ENCODE peak calls at places on chromosomes 12 and 14, in four cellular contexts. One of them, this sample, is unnamed.

GRCh38 chr14:39370415-39370814 is 61.8 kb downstream of the FBXO33 start:
- DNase-seq in ovary: no peak
- DNase-seq in endothelial cell of umbilical vein: no peak
- DNase-seq in heart left ventricle: no peak
- DNase-seq in this sample: no peak

GRCh38 chr14:63840981-63841380 is 11.8 kb upstream of the SYNE2 start:
- DNase-seq in ovary: no peak
- DNase-seq in endothelial cell of umbilical vein: no peak
- DNase-seq in heart left ventricle: peak
- DNase-seq in this sample: no peak

GRCh38 chr12:131829795-131830334 is 1.7 kb downstream of the MMP17 start:
- DNase-seq in ovary: peak
- DNase-seq in endothelial cell of umbilical vein: no peak
- DNase-seq in heart left ventricle: no peak
- DNase-seq in this sample: no peak

GRCh38 chr12:47079365-47079893 is at the start of gene PCED1B:
- DNase-seq in ovary: peak
- DNase-seq in endothelial cell of umbilical vein: peak
- DNase-seq in heart left ventricle: peak
- DNase-seq in this sample: peak

GRCh38 chr14:22915886-22916521 is 2.9 kb downstream of the RBM23 start:
- DNase-seq in ovary: no peak
- DNase-seq in endothelial cell of umbilical vein: no peak
- DNase-seq in heart left ventricle: peak
- DNase-seq in this sample: no peak

GRCh38 chr14:32202468-32202865 is 602 bp downstream of the RNU6-8 start:
- DNase-seq in ovary: peak
- DNase-seq in endothelial cell of umbilical vein: peak
- DNase-seq in heart left ventricle: no peak
- DNase-seq in this sample: no peak

GRCh38 chr14:77040995-77041744 is 12.7 kb upstream of the IRF2BPL start:
- DNase-seq in ovary: no peak
- DNase-seq in endothelial cell of umbilical vein: no peak
- DNase-seq in heart left ventricle: peak
- DNase-seq in this sample: no peak

GRCh38 chr14:65115615-65116014 is 13.3 kb upstream of the MAX start:
- DNase-seq in ovary: no peak
- DNase-seq in endothelial cell of umbilical vein: no peak
- DNase-seq in heart left ventricle: no peak
- DNase-seq in this sample: no peak

GRCh38 chr14:100306256-100306505 is at the start of gene SLC25A29:
- DNase-seq in ovary: no peak
- DNase-seq in endothelial cell of umbilical vein: no peak
- DNase-seq in heart left ventricle: no peak
- DNase-seq in this sample: no peak
- TF ChIP-seq POLR2A in ovary: peak
- TF ChIP-seq POLR2A in endothelial cell of umbilical vein: peak
- TF ChIP-seq POLR2A in heart left ventricle: peak
- TF ChIP-seq POLR2A in this sample: no peak

DNA sequence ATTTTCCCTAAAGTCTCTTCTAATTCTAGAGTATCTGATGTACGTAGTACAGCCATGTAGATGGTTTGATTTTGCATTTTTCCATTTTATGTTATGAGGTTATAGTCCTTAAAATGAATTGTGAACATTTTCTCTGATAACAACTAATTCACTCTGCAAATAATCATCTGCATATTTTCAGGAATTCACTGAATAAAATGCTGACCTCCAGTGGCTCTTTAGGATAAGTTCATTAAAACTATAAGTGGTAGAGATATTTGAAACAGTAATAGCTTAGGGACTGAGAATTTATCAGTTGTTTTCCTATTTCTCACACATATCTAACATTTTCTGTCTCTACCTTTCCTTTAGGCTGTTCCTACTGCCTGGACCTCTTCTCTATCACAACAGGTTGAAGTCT is 4.4 kb downstream of the MSRB3 start:
- DNase-seq in ovary: no peak
- DNase-seq in endothelial cell of umbilical vein: no peak
- DNase-seq in heart left ventricle: no peak
- DNase-seq in this sample: no peak
- TF ChIP-seq POLR2A in ovary: no peak
- TF ChIP-seq POLR2A in endothelial cell of umbilical vein: no peak
- TF ChIP-seq POLR2A in heart left ventricle: no peak
- TF ChIP-seq POLR2A in this sample: no peak

DNA sequence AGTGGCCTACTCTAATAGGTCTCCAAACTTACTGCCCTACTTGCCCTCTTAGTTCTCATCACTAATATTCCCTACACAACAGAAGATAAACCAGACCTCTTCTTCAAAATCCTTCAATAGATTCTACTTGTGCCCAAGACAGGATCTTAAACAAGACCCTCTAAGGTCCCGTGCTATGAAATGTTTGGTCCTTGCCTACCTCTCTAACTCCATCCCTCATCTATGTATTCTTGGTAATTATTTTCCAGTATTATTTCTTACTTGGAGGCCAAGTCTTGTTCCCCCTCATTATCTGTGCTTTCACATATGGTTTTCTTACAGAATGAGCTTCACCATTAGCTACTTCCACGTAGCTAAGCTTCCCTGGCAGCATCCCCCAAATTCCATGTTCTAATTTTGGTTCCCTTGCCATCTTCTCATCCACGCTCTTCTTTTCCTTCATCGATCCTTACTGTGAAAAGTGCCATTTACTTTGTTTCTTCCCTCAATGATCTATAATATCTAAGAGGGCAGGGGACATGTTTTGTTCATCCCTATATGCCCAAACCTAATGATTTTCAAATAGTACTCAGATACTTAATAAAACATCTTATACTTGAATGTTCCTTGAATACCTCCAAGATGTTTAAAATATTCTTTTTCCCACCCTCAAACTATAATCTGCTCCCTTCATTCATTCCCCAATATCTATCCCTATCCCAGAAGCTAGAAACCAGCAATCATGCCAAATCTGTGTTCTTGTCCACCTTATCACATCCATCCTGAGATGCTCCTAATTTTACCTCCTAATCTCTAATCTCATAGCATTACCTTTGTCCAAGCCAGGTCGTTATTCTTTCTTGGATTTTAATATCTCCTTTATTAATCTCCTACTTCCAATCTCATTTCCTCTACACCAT is 10.1 kb downstream of the HNRNPC start:
- DNase-seq in ovary: no peak
- DNase-seq in endothelial cell of umbilical vein: no peak
- DNase-seq in heart left ventricle: no peak
- DNase-seq in this sample: no peak
- TF ChIP-seq POLR2A in ovary: no peak
- TF ChIP-seq POLR2A in endothelial cell of umbilical vein: no peak
- TF ChIP-seq POLR2A in heart left ventricle: no peak
- TF ChIP-seq POLR2A in this sample: no peak

GRCh38 chr12:1691123-1692007 is 495 bp downstream of the ADIPOR2 start:
- DNase-seq in ovary: peak
- DNase-seq in endothelial cell of umbilical vein: peak
- DNase-seq in heart left ventricle: peak
- DNase-seq in this sample: no peak

GRCh38 chr12:1692895-1693294 is 2.0 kb downstream of the ADIPOR2 start:
- DNase-seq in ovary: no peak
- DNase-seq in endothelial cell of umbilical vein: no peak
- DNase-seq in heart left ventricle: no peak
- DNase-seq in this sample: no peak

GRCh38 chr12:1688086-1688710 is 2.7 kb upstream of the ADIPOR2 start:
- DNase-seq in ovary: no peak
- DNase-seq in endothelial cell of umbilical vein: no peak
- DNase-seq in heart left ventricle: no peak
- DNase-seq in this sample: no peak

GRCh38 chr12:1692221-1692620 is 1.4 kb downstream of the ADIPOR2 start:
- DNase-seq in ovary: no peak
- DNase-seq in endothelial cell of umbilical vein: no peak
- DNase-seq in heart left ventricle: no peak
- DNase-seq in this sample: no peak

GRCh38 chr12:1690578-1691122 is at the start of gene ADIPOR2:
- DNase-seq in ovary: peak
- DNase-seq in endothelial cell of umbilical vein: peak
- DNase-seq in heart left ventricle: peak
- DNase-seq in this sample: peak
- TF ChIP-seq POLR2A in ovary: peak
- TF ChIP-seq POLR2A in endothelial cell of umbilical vein: peak
- TF ChIP-seq POLR2A in heart left ventricle: peak
- TF ChIP-seq POLR2A in this sample: no peak

GRCh38 chr12:75327642-75328041 is 2.5 kb downstream of the CAPS2 start:
- DNase-seq in ovary: no peak
- DNase-seq in endothelial cell of umbilical vein: no peak
- DNase-seq in heart left ventricle: no peak
- DNase-seq in this sample: no peak

GRCh38 chr12:75334384-75335030 is at the start of gene GLIPR1L1:
- DNase-seq in ovary: peak
- DNase-seq in endothelial cell of umbilical vein: peak
- DNase-seq in heart left ventricle: peak
- DNase-seq in this sample: peak

GRCh38 chr12:75329918-75330826 is at the start of gene CAPS2:
- DNase-seq in ovary: peak
- DNase-seq in endothelial cell of umbilical vein: peak
- DNase-seq in heart left ventricle: peak
- DNase-seq in this sample: peak
- TF ChIP-seq POLR2A in ovary: peak
- TF ChIP-seq POLR2A in endothelial cell of umbilical vein: no peak
- TF ChIP-seq POLR2A in heart left ventricle: no peak
- TF ChIP-seq POLR2A in this sample: no peak

DNA sequence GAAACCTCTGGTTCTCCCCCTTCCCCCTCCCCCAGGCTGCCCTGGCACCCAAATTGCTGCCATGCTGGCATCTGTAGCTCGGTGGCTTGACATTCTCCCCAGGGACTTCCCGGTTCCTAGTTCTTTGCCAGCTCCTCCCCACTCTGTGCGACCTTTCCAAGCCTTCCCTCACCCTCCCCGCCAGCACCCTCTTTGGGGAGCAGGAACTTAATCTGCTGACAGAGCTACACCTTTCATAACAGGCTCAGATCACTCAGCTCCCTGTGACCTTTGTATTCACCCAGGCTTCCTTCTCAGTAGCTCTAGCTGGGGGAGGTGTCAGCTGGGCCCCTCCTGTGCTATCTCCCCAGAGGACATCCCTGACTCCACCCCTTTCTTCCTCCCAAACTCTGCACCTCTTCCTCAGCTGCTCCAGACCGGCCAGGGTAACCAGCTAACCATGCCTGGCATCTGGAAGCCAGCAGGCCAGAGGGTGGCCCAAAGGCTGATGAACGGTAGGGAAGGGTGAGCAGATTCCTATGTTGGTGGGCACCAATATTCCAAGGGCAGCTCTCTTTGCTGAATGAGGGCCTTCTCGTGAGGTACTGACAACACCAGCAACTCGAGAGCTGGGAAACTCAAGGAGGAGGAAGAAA is 1.8 kb upstream of the COX14 start:
- DNase-seq in ovary: no peak
- DNase-seq in endothelial cell of umbilical vein: no peak
- DNase-seq in heart left ventricle: peak
- DNase-seq in this sample: peak
- TF ChIP-seq POLR2A in ovary: no peak
- TF ChIP-seq POLR2A in endothelial cell of umbilical vein: no peak
- TF ChIP-seq POLR2A in heart left ventricle: no peak
- TF ChIP-seq POLR2A in this sample: no peak

DNA sequence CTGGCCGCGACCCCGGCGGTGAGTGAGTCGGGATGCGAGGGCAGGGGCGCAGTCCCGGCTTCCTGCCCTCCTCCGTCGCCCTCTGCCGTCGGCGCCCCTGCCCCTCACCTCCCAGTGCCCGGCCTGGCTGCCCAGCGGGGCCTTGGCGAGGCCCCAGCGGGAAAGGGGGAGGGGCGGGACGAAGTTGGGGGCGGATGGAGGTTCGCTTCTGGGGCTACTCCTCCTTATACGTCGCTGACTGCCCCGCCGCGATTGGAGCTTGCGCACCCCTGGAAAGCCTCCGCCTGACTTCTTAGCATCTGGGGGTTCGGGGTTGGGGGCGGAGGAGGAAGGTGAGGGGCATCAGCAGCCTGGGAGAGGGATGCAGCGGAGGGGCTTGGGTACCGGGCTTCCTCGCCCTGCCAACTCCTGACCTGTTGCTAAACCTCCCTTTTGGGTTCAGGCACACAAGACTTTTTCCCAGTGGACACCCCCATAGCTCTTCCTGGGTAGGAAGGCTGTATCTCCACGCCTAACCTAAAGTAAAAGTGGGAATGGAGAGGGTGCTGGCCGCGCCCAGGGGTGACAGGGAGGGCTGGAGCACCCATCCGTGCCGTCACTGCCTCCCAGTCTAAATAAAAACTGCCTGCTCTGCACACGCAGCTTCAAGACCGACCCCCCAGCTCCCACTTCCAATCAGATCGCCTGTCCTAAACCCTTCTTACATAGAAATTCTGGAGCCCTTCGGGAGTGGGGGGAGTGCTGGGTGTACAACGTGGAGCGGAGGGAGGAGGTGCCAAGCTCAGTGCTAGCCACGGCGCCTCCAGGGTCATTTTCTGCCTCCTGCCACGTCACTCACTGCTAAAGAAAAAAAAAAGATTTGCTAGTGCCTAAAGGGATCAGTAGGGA is 585 bp downstream of the TMEM263 start:
- DNase-seq in ovary: peak
- DNase-seq in endothelial cell of umbilical vein: peak
- DNase-seq in heart left ventricle: peak
- DNase-seq in this sample: peak
- TF ChIP-seq POLR2A in ovary: peak
- TF ChIP-seq POLR2A in endothelial cell of umbilical vein: peak
- TF ChIP-seq POLR2A in heart left ventricle: no peak
- TF ChIP-seq POLR2A in this sample: peak

GRCh38 chr12:124369055-124369900 is 74.4 kb downstream of the RFLNA start:
- DNase-seq in ovary: peak
- DNase-seq in endothelial cell of umbilical vein: peak
- DNase-seq in heart left ventricle: peak
- DNase-seq in this sample: peak
- TF ChIP-seq POLR2A in ovary: no peak
- TF ChIP-seq POLR2A in endothelial cell of umbilical vein: no peak
- TF ChIP-seq POLR2A in heart left ventricle: no peak
- TF ChIP-seq POLR2A in this sample: no peak

This sample was measured in breast epithelium.